ENCODE peak calls at places on chromosomes 12 and 14, in five cellular contexts. X is GM13976, F is suprapubic skin, B is Caco-2, I is fibroblast of mammary gland. R is an unnamed sample.

GRCh38 chr12:92624236-92624635 is 78.6 kb upstream of the PLEKHG7 start:
- DNase-seq in F (no peak), X (no peak), I (peak; percentile 70), B (no peak), R (peak; percentile 81)

GRCh38 chr14:51938137-51938536 is 51.2 kb upstream of the RTRAF start:
- DNase-seq in F (no peak), B (no peak), I (peak; percentile 2), X (no peak), R (no peak)

GRCh38 chr14:54589843-54590242 is 22.9 kb downstream of the SAMD4A start:
- DNase-seq in X (no peak), F (no peak), B (no peak), I (peak; percentile 47), R (no peak)

GRCh38 chr14:91753501-91754128 is 21.7 kb upstream of the CATSPERB start:
- DNase-seq in I (peak; percentile 55), X (no peak), F (no peak), B (no peak), R (peak; percentile 45)

GRCh38 chr12:23830210-23830609 is 119.3 kb downstream of the SOX5 start:
- DNase-seq in B (no peak), F (no peak), I (no peak), X (no peak), R (no peak)

GRCh38 chr14:88993946-88994345 is 169.5 kb downstream of the TTC8 start:
- DNase-seq in B (no peak), I (peak; percentile 35), X (no peak), F (no peak), R (peak; percentile 76)

GRCh38 chr12:102452605-102453004 is 27.8 kb downstream of the IGF1 start:
- DNase-seq in I (no peak), X (no peak), B (no peak), F (no peak), R (no peak)

GRCh38 chr14:22685467-22685866 is 41.3 kb upstream of the OR6J1 start:
- DNase-seq in F (no peak), X (no peak), B (no peak), I (no peak), R (peak; percentile 54)

GRCh38 chr12:23472329-23472971 is 477.0 kb downstream of the SOX5 start:
- DNase-seq in X (no peak), F (no peak), B (no peak), I (no peak), R (peak; percentile 89)

GRCh38 chr12:12488823-12489528 is 73.7 kb downstream of the DUSP16 start:
- DNase-seq in F (no peak), B (no peak), X (no peak), I (no peak), R (no peak)

GRCh38 chr14:81776531-81776930 is 242.9 kb upstream of the SEL1L start:
- DNase-seq in B (no peak), X (no peak), I (no peak), F (no peak), R (no peak)

GRCh38 chr12:104063712-104064030 is 660 bp upstream of the HCFC2 start:
- DNase-seq in I (peak; percentile 48), F (no peak), X (no peak), B (no peak), R (no peak)

GRCh38 chr12:48901278-48901677 is 24.0 kb downstream of the FKBP11 start:
- DNase-seq in X (peak; percentile 67), F (no peak), I (peak; percentile 43), B (no peak), R (peak; percentile 44)

GRCh38 chr12:111720457-111720856 is 34.6 kb downstream of the ACAD10 start:
- DNase-seq in F (no peak), B (no peak), I (no peak), X (no peak), R (no peak)

GRCh38 chr12:58069268-58069967 is 128.1 kb downstream of the ATP23 start:
- DNase-seq in F (no peak), B (no peak), X (no peak), I (peak; percentile 55), R (peak; percentile 46)

GRCh38 chr12:124740691-124741137 is 123.0 kb downstream of the SCARB1 start:
- DNase-seq in F (no peak), B (no peak), I (peak; percentile 49), X (peak; percentile 60), R (peak; percentile 83)
- TF ChIP-seq CTCF in F (no peak), B (no peak), I (no peak), X (peak; percentile 12), R (peak; percentile 58)

GRCh38 chr14:68655961-68656360 is 136.9 kb downstream of the ZFP36L1 start:
- DNase-seq in X (peak; percentile 53), B (peak; percentile 48), F (no peak), I (no peak), R (peak; percentile 31)
- TF ChIP-seq CTCF in X (no peak), B (peak; percentile 36), F (no peak), I (no peak), R (no peak)

GRCh38 chr12:53481957-53482586 is 17.2 kb downstream of the MAP3K12 start:
- DNase-seq in X (no peak), F (no peak), B (peak; percentile 38), I (no peak), R (no peak)
- TF ChIP-seq CTCF in X (no peak), F (no peak), B (peak; percentile 21), I (peak; percentile 30), R (peak; percentile 21)

DNA sequence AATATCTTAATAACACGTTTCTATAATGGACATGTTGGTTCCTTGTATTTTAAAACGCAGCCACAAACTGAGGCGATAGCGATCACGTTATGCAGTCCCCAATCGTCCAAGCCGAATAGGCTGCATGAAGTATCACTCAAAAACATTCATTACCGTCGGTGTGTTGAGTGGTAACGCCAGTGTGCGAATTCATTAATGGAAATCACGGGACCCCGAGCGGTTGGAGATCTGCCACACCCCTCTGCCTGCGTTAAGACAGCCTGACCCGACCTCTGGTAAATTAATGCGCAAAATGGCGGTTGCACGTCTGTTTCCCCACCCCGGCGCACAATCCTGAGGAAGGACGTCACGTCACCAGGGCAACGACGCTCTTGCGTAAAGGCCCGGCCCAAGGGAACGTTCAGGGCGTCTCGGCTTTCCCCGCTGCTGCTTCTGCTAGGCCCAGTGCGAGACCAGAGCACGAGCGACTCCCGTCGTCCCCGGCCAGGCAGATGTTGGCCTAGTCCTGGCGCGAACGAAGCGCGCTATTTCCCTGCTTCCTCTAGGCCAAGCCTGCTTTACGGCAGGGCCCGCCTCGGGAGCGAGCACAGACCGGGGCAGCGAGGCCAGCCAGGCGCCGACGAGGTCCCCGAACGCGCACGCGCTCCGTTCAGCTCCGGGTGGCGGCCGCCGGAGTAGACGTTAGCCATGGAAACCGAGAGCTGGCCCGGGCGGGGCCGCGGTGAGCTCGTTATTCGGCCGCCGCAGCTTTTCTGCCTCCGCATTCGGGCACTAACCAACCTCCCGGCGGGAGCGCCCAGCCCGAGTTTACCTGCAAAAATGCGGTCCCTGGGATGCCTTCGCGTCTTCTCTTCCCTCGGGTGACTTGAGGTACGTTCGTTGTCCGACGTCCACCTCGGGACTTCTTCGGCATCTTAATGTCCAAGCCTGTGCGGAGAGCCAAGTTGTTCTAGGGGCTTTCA is at the start of gene PCNX4:
- DNase-seq in X (peak; percentile 91), B (peak; percentile 97), I (peak; percentile 99), F (peak; percentile 98), R (peak; percentile 99)
- TF ChIP-seq CTCF in X (no peak), B (peak; percentile 0), I (no peak), F (no peak), R (no peak)

DNA sequence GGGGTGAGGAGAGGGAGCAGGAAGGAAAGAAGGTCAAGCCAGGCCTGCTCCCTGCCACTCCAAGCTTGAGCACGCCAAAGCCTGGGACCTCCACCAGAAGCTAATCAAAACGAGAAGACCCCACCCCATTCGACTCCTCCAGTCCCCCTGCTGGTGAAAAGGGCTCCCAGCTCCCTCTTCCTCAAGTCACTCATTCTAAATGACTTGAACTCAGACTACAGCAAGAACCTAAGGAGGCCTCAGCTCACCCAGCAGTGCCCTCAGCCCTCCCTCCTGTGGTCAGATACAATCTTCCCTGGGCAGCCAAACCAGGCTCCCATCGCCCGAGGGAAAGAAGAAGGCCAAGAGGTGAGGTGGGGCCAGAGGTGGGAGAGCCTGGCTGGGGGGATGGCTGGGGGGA is 17.4 kb downstream of the HDAC7 start:
- DNase-seq in X (no peak), B (no peak), I (no peak), F (no peak), R (no peak)
- TF ChIP-seq CTCF in X (no peak), B (peak; percentile 48), I (peak; percentile 21), F (no peak), R (peak; percentile 23)

GRCh38 chr12:120854804-120855203 is 49.4 kb downstream of the SPPL3 start:
- DNase-seq in B (no peak), F (no peak), I (no peak), X (no peak), R (no peak)

GRCh38 chr12:120853188-120853587 is 51.0 kb downstream of the SPPL3 start:
- DNase-seq in B (no peak), F (no peak), I (peak; percentile 31), X (no peak), R (peak; percentile 30)

GRCh38 chr12:120855823-120856589 is 48.2 kb downstream of the SPPL3 start:
- DNase-seq in X (no peak), F (no peak), I (peak; percentile 18), B (no peak), R (no peak)

GRCh38 chr12:120858306-120859088 is 45.7 kb downstream of the SPPL3 start:
- DNase-seq in F (no peak), I (no peak), X (no peak), B (no peak), R (no peak)

DNA sequence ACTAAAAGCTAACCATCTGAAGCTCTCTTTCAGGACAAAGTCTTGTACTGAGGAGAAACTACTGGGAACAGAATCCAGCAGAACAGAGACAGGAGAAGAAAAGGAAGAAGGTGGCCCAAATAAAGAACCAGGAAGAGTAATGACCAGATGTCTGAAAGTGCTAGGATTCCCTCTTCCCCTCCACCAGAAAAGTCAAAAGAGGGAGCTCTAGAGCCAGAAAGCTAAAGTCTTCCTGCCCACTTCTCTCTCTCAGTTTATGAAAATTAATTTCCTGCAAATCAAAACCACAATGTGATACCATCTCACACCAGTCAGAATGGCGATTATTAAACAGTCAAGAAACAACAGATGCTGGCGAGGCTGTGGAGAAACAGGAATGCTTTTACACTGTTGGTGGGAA is 47.2 kb downstream of the SPPL3 start:
- DNase-seq in X (no peak), B (no peak), I (no peak), F (no peak), R (peak; percentile 61)
- TF ChIP-seq CTCF in X (peak; percentile 46), B (peak; percentile 40), I (peak; percentile 49), F (no peak), R (peak; percentile 58)

DNA sequence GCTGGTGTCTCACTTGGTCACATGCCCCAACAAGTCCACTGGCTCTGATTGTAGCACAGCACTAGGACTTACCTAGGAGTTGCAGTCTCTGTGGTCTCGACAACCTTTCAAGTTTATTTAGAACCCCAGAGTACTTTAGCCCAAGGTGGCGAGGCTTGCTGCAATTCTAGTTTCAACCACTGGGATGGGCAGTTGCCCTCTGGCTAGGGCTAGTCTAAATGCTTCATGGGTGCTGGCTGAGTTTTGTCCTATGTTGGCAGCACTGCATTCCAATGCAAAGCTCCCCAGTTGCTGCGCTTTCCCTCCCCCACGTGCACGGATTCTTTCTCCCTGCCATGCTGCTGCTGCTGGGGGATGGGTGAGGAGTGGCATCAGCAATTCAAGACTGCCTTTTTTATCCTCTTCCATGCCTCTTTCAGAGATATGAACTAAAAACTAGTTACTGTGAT is 207.9 kb downstream of the SYNE2 start:
- DNase-seq in X (no peak), B (no peak), I (peak; percentile 28), F (no peak), R (peak; percentile 96)
- TF ChIP-seq CTCF in X (no peak), B (peak; percentile 46), I (peak; percentile 50), F (no peak), R (peak; percentile 80)

GRCh38 chr12:30695327-30696102 is at the start of gene IPO8:
- DNase-seq in B (peak; percentile 97), I (peak; percentile 88), X (peak; percentile 95), F (peak; percentile 93), R (peak; percentile 90)
- TF ChIP-seq CTCF in B (peak; percentile 65), I (peak; percentile 15), X (no peak), F (no peak), R (peak; percentile 47)

GRCh38 chr12:56315626-56316473 is at the start of gene CNPY2:
- DNase-seq in F (peak; percentile 98), X (peak; percentile 96), B (peak; percentile 99), I (peak; percentile 96), R (peak; percentile 99)
- TF ChIP-seq CTCF in F (no peak), X (peak; percentile 26), B (peak; percentile 27), I (no peak), R (peak; percentile 18)